ENCODE peak calls at places on chromosomes 11 and 22, in ten cellular contexts. L is small intestine; G is pancreas; U is heart left ventricle; M is effector memory CD4-positive, alpha-beta T cell; D is mesenchymal stem cell; P is OCI-LY7; F is Panc1; C is H1; R is tibial nerve. J is an unnamed sample. For H3K9me3, the result is how much of the 10 kb centered on the place peaks cover.

GRCh38 chr11:65662247-65662801 is 392 bp downstream of the RELA start:
- DNase-seq in L (no peak), G (no peak), U (no peak), M (no peak), D (peak), P (no peak), F (no peak), C (no peak), R (no peak), J (no peak)

GRCh38 chr11:119772581-119772980 is 43.6 kb upstream of the NECTIN1 start:
- DNase-seq in L (no peak), G (no peak), U (no peak), M (no peak), D (no peak), P (no peak), F (no peak), C (no peak), R (no peak), J (no peak)

GRCh38 chr11:102225689-102226562 is 91.4 kb upstream of the BIRC3 start:
- DNase-seq in L (no peak), G (no peak), U (no peak), M (no peak), D (peak), P (no peak), F (no peak), C (no peak), R (no peak), J (no peak)

GRCh38 chr11:64088159-64089026 is 52.7 kb downstream of the FLRT1 start:
- DNase-seq in L (no peak), G (no peak), U (no peak), M (no peak), D (no peak), P (peak), F (no peak), C (peak), R (no peak), J (no peak)

GRCh38 chr11:17794981-17795380 is 60.4 kb downstream of the KCNC1 start:
- DNase-seq in L (no peak), G (no peak), U (no peak), M (no peak), D (no peak), P (no peak), F (no peak), C (no peak), R (no peak), J (no peak)

GRCh38 chr11:106668147-106668546 is 350.1 kb downstream of the GUCY1A2 start:
- DNase-seq in L (no peak), G (no peak), U (no peak), M (no peak), D (peak), P (no peak), F (no peak), C (no peak), R (no peak), J (no peak)

GRCh38 chr11:87235366-87235765 is 197.6 kb downstream of the TMEM135 start:
- DNase-seq in L (no peak), G (no peak), U (no peak), M (no peak), D (no peak), P (no peak), F (no peak), C (no peak), R (no peak), J (no peak)

GRCh38 chr11:82864268-82864667 is 36.0 kb downstream of the PRCP start:
- DNase-seq in L (peak), G (peak), U (peak), M (no peak), D (peak), P (peak), F (no peak), C (no peak), R (peak), J (peak)

GRCh38 chr11:70073188-70073817 is 4.8 kb upstream of the ANO1 start:
- DNase-seq in L (no peak), G (no peak), U (no peak), M (no peak), D (no peak), P (no peak), F (no peak), C (peak), R (no peak), J (no peak)

GRCh38 chr11:33723238-33723881 is 12.9 kb downstream of the CD59 start:
- DNase-seq in L (no peak), G (no peak), U (peak), M (no peak), D (peak), P (no peak), F (no peak), C (no peak), R (no peak), J (no peak)

GRCh38 chr22:49657275-49657973 is 170.2 kb downstream of the BRD1 start:
- DNase-seq in L (peak), G (no peak), U (peak), M (peak), D (no peak), P (peak), F (no peak), C (no peak), R (peak), J (peak)

GRCh38 chr22:50169774-50170341 is 673 bp upstream of the PANX2 start:
- DNase-seq in L (no peak), G (no peak), U (no peak), M (no peak), D (no peak), P (no peak), F (no peak), C (no peak), R (no peak), J (no peak)

GRCh38 chr22:50270302-50271010 is at the start of gene MAPK11:
- DNase-seq in L (peak), G (peak), U (peak), M (peak), D (peak), P (peak), F (no peak), C (peak), R (peak), J (peak)

GRCh38 chr11:37459430-37459829 is 861.4 kb upstream of the RAG2 start:
- DNase-seq in L (no peak), G (no peak), U (no peak), M (no peak), D (no peak), P (no peak), F (no peak), C (no peak), R (no peak), J (no peak)

GRCh38 chr22:46109474-46110003 is 40.8 kb upstream of the PPARA start:
- DNase-seq in L (no peak), G (no peak), U (no peak), M (no peak), D (no peak), P (no peak), F (no peak), C (no peak), R (no peak), J (no peak)

GRCh38 chr22:48711031-48711431 is 1116.6 kb downstream of the BRD1 start:
- DNase-seq in L (no peak), G (no peak), U (no peak), M (no peak), D (no peak), P (no peak), F (no peak), C (no peak), R (no peak), J (no peak)

GRCh38 chr22:27024982-27025381 is 367.6 kb downstream of the MIAT start:
- DNase-seq in L (no peak), G (no peak), U (no peak), M (no peak), D (no peak), P (no peak), F (no peak), C (no peak), R (no peak), J (no peak)

GRCh38 chr11:116170526-116171120 is 602.2 kb downstream of the BUD13 start:
- DNase-seq in L (peak), G (no peak), U (no peak), M (no peak), D (no peak), P (peak), F (no peak), C (peak), R (no peak), J (no peak)

GRCh38 chr11:61183645-61184044 is 19.7 kb upstream of the PGA3 start:
- DNase-seq in L (no peak), G (no peak), U (no peak), M (no peak), D (no peak), P (no peak), F (no peak), C (no peak), R (no peak), J (no peak)

GRCh38 chr11:17401316-17401715 is 12.9 kb upstream of the KCNJ11 start:
- DNase-seq in L (no peak), G (no peak), U (no peak), M (no peak), D (no peak), P (no peak), F (no peak), C (no peak), R (no peak), J (no peak)

GRCh38 chr11:78251083-78251699 is 62.5 kb downstream of the USP35 start:
- DNase-seq in L (peak), G (no peak), U (no peak), M (no peak), D (no peak), P (no peak), F (no peak), C (no peak), R (no peak), J (no peak)

GRCh38 chr11:30254307-30255298 is 23.8 kb downstream of the FSHB start:
- DNase-seq in L (no peak), G (no peak), U (no peak), M (no peak), D (no peak), P (no peak), F (no peak), C (no peak), R (no peak), J (no peak)

GRCh38 chr11:3802016-3802790 is 4.8 kb upstream of the NUP98 start:
- DNase-seq in L (peak), G (no peak), U (no peak), M (no peak), D (peak), P (no peak), F (no peak), C (no peak), R (no peak), J (no peak)

GRCh38 chr11:76628408-76628947 is 42.1 kb downstream of the LRRC32 start:
- DNase-seq in L (no peak), G (no peak), U (no peak), M (no peak), D (no peak), P (no peak), F (no peak), C (no peak), R (no peak), J (no peak)

GRCh38 chr11:63912678-63913077 is 4.3 kb downstream of the RCOR2 start:
- DNase-seq in L (no peak), G (no peak), U (no peak), M (no peak), D (no peak), P (no peak), F (no peak), C (no peak), R (no peak), J (no peak)

GRCh38 chr11:128692750-128693578 is 908 bp upstream of the FLI1 start:
- DNase-seq in L (no peak), G (no peak), U (peak), M (peak), D (peak), P (peak), F (no peak), C (peak), R (no peak), J (peak)

GRCh38 chr22:49641770-49642313 is 185.8 kb downstream of the BRD1 start:
- DNase-seq in L (no peak), G (peak), U (no peak), M (no peak), D (no peak), P (no peak), F (no peak), C (no peak), R (no peak), J (no peak)

GRCh38 chr11:45984192-45984591 is 61.7 kb downstream of the LARGE2 start:
- DNase-seq in L (no peak), G (no peak), U (no peak), M (no peak), D (no peak), P (no peak), F (no peak), C (no peak), R (no peak), J (no peak)

GRCh38 chr11:400241-400729 is 6.3 kb downstream of the PKP3 start:
- DNase-seq in L (no peak), G (no peak), U (peak), M (no peak), D (no peak), P (no peak), F (no peak), C (no peak), R (no peak), J (peak)

GRCh38 chr22:27163162-27164137 is 506.1 kb downstream of the MIAT start:
- DNase-seq in L (no peak), G (no peak), U (no peak), M (no peak), D (no peak), P (no peak), F (no peak), C (no peak), R (no peak), J (no peak)

GRCh38 chr11:70421123-70421522 is 22.8 kb downstream of the CTTN start:
- DNase-seq in L (no peak), G (no peak), U (no peak), M (no peak), D (no peak), P (no peak), F (no peak), C (no peak), R (no peak), J (no peak)

GRCh38 chr22:19929586-19930302 is 11.8 kb upstream of the COMT start:
- DNase-seq in L (no peak), G (no peak), U (no peak), M (no peak), D (no peak), P (no peak), F (no peak), C (no peak), R (no peak), J (no peak)

GRCh38 chr11:1201395-1202153 is 21.3 kb upstream of the MUC5B start:
- DNase-seq in L (no peak), G (no peak), U (no peak), M (no peak), D (peak), P (no peak), F (peak), C (no peak), R (no peak), J (no peak)

DNA sequence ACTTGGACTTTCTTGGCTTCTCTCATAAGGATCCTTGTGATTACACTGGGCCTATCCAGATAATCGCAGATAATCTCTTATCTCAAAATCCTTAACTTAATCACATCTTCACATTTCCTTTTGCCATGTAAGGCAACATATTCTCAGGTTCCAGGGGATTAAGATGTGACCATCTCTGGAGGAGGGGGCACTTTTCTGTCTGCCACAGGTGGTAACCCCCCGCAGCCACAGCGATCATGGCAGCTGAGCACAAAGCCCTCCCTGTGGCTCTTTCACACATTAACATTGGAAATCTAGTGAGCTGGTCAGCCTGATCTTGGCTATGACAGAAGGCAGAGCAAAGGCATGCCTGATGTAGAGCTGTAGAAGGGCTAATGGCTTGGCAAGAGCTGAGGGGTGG is 69.1 kb upstream of the CD82 start:
- DNase-seq in L (no peak), G (no peak), U (no peak), M (no peak), D (no peak), P (no peak), F (no peak), C (no peak), R (no peak), J (no peak)
- H3K4me3 ChIP-seq in L (no peak), G (no peak), U (no peak), M (no peak), D (no peak), P (no peak), F (no peak), C (no peak), R (no peak), J (no peak)

GRCh38 chr22:47260551-47260950 is 498.1 kb downstream of the TBC1D22A start:
- DNase-seq in L (no peak), G (no peak), U (no peak), M (no peak), D (no peak), P (no peak), F (no peak), C (no peak), R (no peak), J (no peak)
- H3K9me3 ChIP-seq in L (under half), G (under half), U (under half), M (under half), D (under half), P (under half), F (under half), C (half or more), R (under half), J (under half)

DNA sequence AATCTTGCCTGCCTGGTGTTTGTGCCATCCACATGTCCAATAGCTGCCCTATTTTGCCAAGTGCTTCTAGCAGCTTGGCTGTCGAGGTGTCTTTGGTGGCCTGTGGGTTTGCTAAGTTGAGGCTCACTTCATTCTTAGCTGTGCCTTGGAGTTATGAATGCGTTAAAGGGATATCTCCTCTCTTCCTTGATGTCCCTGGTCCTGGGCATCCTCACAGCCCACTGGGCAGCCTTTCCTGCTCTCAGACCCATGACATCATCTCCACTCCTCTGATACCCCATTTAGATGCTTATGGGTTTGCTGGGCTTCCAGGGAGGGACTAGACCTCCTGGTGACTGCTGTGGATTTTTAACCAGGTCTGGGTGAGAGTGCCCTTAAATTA is 1.3 kb downstream of the LDLRAD3 start:
- DNase-seq in L (no peak), G (no peak), U (no peak), M (no peak), D (no peak), P (no peak), F (no peak), C (no peak), R (no peak), J (no peak)
- H3K4me3 ChIP-seq in L (no peak), G (no peak), U (peak), M (no peak), D (peak), P (no peak), F (peak), C (peak), R (peak), J (peak)

GRCh38 chr22:47569389-47570299 is 807.2 kb downstream of the TBC1D22A start:
- DNase-seq in L (no peak), G (no peak), U (no peak), M (no peak), D (no peak), P (no peak), F (no peak), C (no peak), R (no peak), J (no peak)
- H3K9me3 ChIP-seq in L (under half), G (under half), U (under half), M (under half), D (under half), P (under half), F (under half), C (half or more), R (under half), J (under half)

DNA sequence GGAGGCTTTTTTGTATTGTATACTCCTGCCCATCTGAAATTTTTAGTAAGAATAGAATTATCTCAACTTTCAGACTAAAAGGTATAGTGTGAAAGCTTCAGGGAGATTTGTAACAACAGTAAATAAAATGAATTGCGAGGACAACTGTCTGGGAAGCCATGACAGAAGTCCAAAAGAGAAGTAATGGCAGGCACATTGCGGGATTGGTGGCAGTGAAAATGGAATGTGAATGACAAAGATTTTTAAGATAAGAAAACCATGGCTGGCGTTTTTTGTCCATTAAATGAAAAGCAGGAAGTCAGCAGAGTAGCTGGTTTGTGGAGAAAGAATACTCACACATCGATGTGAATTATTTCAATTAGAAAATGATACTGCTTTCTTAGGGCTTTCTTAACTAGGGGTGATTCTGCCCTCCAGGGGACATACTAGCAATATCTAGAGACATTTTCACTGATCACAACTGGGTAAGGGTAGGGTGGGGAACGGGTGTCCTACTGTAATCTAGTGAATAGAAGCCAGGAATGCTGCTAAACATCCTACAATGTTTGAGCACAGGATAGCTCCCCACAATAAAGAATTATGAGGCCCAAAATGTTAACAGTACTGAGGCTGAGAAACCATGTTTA is 1.6 kb downstream of the NPAT start:
- DNase-seq in L (no peak), G (no peak), U (no peak), M (no peak), D (peak), P (peak), F (no peak), C (no peak), R (no peak), J (no peak)
- H3K4me3 ChIP-seq in L (peak), G (peak), U (peak), M (peak), D (peak), P (peak), F (peak), C (peak), R (peak), J (peak)

DNA sequence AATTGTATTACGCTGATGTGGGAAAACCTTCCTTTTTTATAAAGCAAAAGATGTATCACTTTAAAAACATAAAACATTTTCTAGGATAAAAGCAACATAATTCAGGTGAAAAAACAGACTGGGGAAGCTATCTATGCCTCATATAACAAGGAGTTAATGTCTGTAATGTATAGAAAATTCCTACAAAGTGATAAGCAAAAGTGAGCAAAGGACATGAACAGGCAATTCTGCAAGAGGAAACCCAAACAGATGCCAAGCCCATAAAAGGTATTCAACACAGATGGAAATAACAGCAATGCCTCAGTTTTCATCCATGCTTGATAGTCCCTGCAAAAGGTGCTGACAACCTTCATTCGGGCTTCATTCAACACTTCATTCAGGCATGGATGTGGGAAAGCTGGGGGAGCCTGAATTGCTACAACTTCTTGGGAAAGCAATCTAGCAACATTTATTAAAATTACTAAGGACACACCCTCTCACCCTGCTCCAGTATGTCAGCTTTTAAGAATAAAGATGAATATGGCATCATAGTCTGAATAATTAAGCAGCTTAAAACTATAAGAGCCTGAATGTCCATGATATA is 39.3 kb downstream of the KCNQ1OT1 start:
- DNase-seq in L (no peak), G (no peak), U (no peak), M (no peak), D (no peak), P (no peak), F (no peak), C (no peak), R (no peak), J (no peak)
- H3K9me3 ChIP-seq in L (under half), G (under half), U (under half), M (under half), D (half or more), P (under half), F (under half), C (half or more), R (half or more), J (half or more)